ENCODE peak calls at places on chromosomes 4 and X, in four cellular contexts. H, A, J and G are unnamed samples.

GRCh38 chrX:29872831-29873230 is 342.5 kb upstream of the MAGEB2 start:
- DNase-seq in H (no peak), A (no peak), J (no peak), G (no peak)

GRCh38 chr4:25838526-25838925 is 24.3 kb downstream of the SEL1L3 start:
- DNase-seq in H (no peak), A (no peak), J (no peak), G (no peak)

GRCh38 chrX:118226060-118226428 is 109.4 kb upstream of the KLHL13 start:
- DNase-seq in H (peak), A (no peak), J (peak), G (no peak)

GRCh38 chrX:150575415-150575814 is 7.0 kb downstream of the MTM1 start:
- DNase-seq in H (peak), A (no peak), J (no peak), G (no peak)

GRCh38 chr4:41095973-41096372 is 118.4 kb downstream of the APBB2 start:
- DNase-seq in H (peak), A (peak), J (no peak), G (peak)

GRCh38 chr4:19924761-19925160 is 326.9 kb upstream of the SLIT2 start:
- DNase-seq in H (no peak), A (no peak), J (no peak), G (no peak)

GRCh38 chr4:42397635-42398447 is 553 bp downstream of the SHISA3 start:
- DNase-seq in H (no peak), A (no peak), J (peak), G (no peak)

GRCh38 chrX:17052210-17052609 is 105.8 kb downstream of the REPS2 start:
- DNase-seq in H (no peak), A (no peak), J (no peak), G (no peak)

GRCh38 chr4:1881709-1882108 is 10.5 kb downstream of the NSD2 start:
- DNase-seq in H (no peak), A (no peak), J (no peak), G (no peak)

GRCh38 chr4:22733816-22734215 is 41.1 kb downstream of the GBA3 start:
- DNase-seq in H (no peak), A (no peak), J (no peak), G (no peak)

GRCh38 chrX:105471597-105471996 is 251.1 kb upstream of the TEX13A start:
- DNase-seq in H (no peak), A (no peak), J (no peak), G (no peak)

GRCh38 chrX:150692296-150692695 is 900 bp upstream of the MTMR1 start:
- DNase-seq in H (no peak), A (no peak), J (no peak), G (no peak)

GRCh38 chr4:143185253-143186107 is 763 bp downstream of the USP38 start:
- DNase-seq in H (peak), A (no peak), J (peak), G (no peak)

GRCh38 chrX:150409964-150410363 is 46.8 kb downstream of the MAMLD1 start:
- DNase-seq in H (no peak), A (no peak), J (no peak), G (no peak)

GRCh38 chr4:7820031-7820825 is 119.4 kb downstream of the AFAP1 start:
- DNase-seq in H (no peak), A (no peak), J (no peak), G (no peak)

GRCh38 chr4:54228563-54229501 is at the start of gene PDGFRA:
- DNase-seq in H (no peak), A (peak), J (no peak), G (peak)

GRCh38 chrX:152619897-152620296 is 17.8 kb upstream of the GABRQ start:
- DNase-seq in H (peak), A (no peak), J (no peak), G (no peak)

GRCh38 chr4:98430708-98431403 is 169.7 kb downstream of the RAP1GDS1 start:
- DNase-seq in H (peak), A (peak), J (no peak), G (peak)